ENCODE peak calls at places on chromosomes 11 and 22, in ten cellular contexts. M is OCI-LY7; W is neural progenitor cell; C is Panc1; U is fibroblast of lung; D is psoas muscle; H is CD8-positive, alpha-beta memory T cell; E is CD4-positive, alpha-beta memory T cell; K is H1; S is CD8-positive, alpha-beta T cell. G is an unnamed sample.

GRCh38 chr11:123166095-123166559 is 28.9 kb downstream of the CLMP start:
- DNase-seq in M (peak; percentile 4), W (peak; percentile 70), C (no peak), U (peak; percentile 93), D (no peak), H (no peak), E (no peak), K (peak; percentile 43), S (no peak), G (peak; percentile 57)

GRCh38 chr11:116062526-116063171 is 558.4 kb upstream of the CADM1 start:
- DNase-seq in M (peak; percentile 28), W (no peak), C (no peak), U (peak; percentile 14), D (no peak), H (no peak), E (no peak), K (no peak), S (no peak), G (no peak)

GRCh38 chr11:19953342-19953741 is 206.9 kb downstream of the DBX1 start:
- DNase-seq in M (no peak), W (peak; percentile 56), C (no peak), U (peak; percentile 77), D (no peak), H (no peak), E (no peak), K (peak; percentile 79), S (no peak), G (peak; percentile 43)

GRCh38 chr22:26756675-26757293 is 99.4 kb downstream of the MIAT start:
- DNase-seq in M (no peak), W (peak; percentile 84), C (no peak), U (peak; percentile 89), D (peak; percentile 66), H (peak; percentile 6), E (peak; percentile 37), K (no peak), S (no peak), G (no peak)

GRCh38 chr11:76789443-76789719 is 6.2 kb downstream of the TSKU start:
- DNase-seq in M (no peak), W (no peak), C (no peak), U (no peak), D (peak; percentile 24), H (no peak), E (no peak), K (no peak), S (no peak), G (no peak)

GRCh38 chr22:48307941-48308340 is 1519.7 kb downstream of the BRD1 start:
- DNase-seq in M (no peak), W (no peak), C (no peak), U (no peak), D (no peak), H (no peak), E (no peak), K (no peak), S (no peak), G (no peak)

GRCh38 chr11:19525714-19526113 is 186.9 kb upstream of the NAV2 start:
- DNase-seq in M (no peak), W (no peak), C (no peak), U (no peak), D (no peak), H (no peak), E (no peak), K (no peak), S (no peak), G (no peak)

GRCh38 chr11:61297341-61297740 is 2.2 kb upstream of the VWCE start:
- DNase-seq in M (no peak), W (no peak), C (no peak), U (peak; percentile 77), D (no peak), H (no peak), E (no peak), K (no peak), S (no peak), G (no peak)

GRCh38 chr11:1863352-1864215 is 10.7 kb downstream of the LSP1 start:
- DNase-seq in M (no peak), W (peak; percentile 84), C (no peak), U (peak; percentile 89), D (peak; percentile 93), H (no peak), E (no peak), K (no peak), S (no peak), G (no peak)

DNA sequence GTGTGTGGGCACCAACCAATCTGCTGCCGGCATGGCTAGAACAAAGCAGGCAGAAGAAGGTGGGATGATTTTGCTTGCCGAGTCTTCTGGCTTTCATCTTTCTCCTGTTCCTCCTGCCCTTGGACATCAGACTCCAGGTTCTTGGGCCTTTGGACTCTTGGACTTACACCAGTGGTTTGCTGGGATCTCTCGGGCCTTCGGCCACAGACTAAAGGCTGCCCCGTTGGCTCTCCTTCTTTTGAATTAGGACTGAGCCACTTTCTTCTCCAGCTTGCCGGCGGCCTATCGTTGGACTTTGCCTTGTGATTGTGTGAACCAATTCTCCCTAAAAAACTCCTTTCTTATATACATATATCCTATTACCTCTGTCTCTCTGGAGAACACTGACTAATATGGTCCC is 128.1 kb upstream of the TEAD1 start:
- DNase-seq in M (no peak), W (no peak), C (no peak), U (no peak), D (no peak), H (no peak), E (no peak), K (no peak), S (no peak), G (no peak)
- H3K27ac ChIP-seq in M (no peak overlapping the region), W (no peak overlapping the region), C (no peak overlapping the region), U (no peak overlapping the region), D (no peak overlapping the region), H (no peak overlapping the region), E (no peak overlapping the region), K (no peak overlapping the region), S (no peak overlapping the region), G (no peak overlapping the region)

GRCh38 chr11:62552465-62552782 is 5.8 kb upstream of the AHNAK start:
- DNase-seq in M (no peak), W (peak; percentile 53), C (no peak), U (no peak), D (peak; percentile 70), H (no peak), E (no peak), K (no peak), S (no peak), G (no peak)
- H3K4me1 ChIP-seq in M (peaks cover 32% of the 10 kb centered on the region), W (peaks cover 60% of the 10 kb centered on the region), C (peaks cover 83% of the 10 kb centered on the region), U (peaks cover 52% of the 10 kb centered on the region), D (peaks cover 75% of the 10 kb centered on the region), H (peaks cover 75% of the 10 kb centered on the region), E (peaks cover 91% of the 10 kb centered on the region), K (peaks cover 37% of the 10 kb centered on the region), S (peaks cover 74% of the 10 kb centered on the region), G (peaks cover 21% of the 10 kb centered on the region)

GRCh38 chr11:64267207-64267945 is 16.0 kb downstream of the PLCB3 start:
- DNase-seq in M (no peak), W (no peak), C (no peak), U (no peak), D (peak; percentile 60), H (no peak), E (no peak), K (no peak), S (no peak), G (no peak)

GRCh38 chr11:64266339-64266738 is 15.0 kb downstream of the PLCB3 start:
- DNase-seq in M (no peak), W (no peak), C (no peak), U (peak; percentile 23), D (peak; percentile 63), H (no peak), E (no peak), K (no peak), S (no peak), G (no peak)

GRCh38 chr11:64269380-64270234 is 14.9 kb downstream of the BAD start:
- DNase-seq in M (peak; percentile 100), W (peak; percentile 99), C (peak; percentile 98), U (peak; percentile 100), D (peak; percentile 99), H (peak; percentile 96), E (peak; percentile 98), K (peak; percentile 98), S (peak; percentile 96), G (peak; percentile 99)

GRCh38 chr11:64268687-64269379 is 15.6 kb downstream of the BAD start:
- DNase-seq in M (peak; percentile 70), W (peak; percentile 43), C (no peak), U (peak; percentile 68), D (peak; percentile 90), H (peak; percentile 23), E (peak; percentile 37), K (no peak), S (peak; percentile 32), G (no peak)

DNA sequence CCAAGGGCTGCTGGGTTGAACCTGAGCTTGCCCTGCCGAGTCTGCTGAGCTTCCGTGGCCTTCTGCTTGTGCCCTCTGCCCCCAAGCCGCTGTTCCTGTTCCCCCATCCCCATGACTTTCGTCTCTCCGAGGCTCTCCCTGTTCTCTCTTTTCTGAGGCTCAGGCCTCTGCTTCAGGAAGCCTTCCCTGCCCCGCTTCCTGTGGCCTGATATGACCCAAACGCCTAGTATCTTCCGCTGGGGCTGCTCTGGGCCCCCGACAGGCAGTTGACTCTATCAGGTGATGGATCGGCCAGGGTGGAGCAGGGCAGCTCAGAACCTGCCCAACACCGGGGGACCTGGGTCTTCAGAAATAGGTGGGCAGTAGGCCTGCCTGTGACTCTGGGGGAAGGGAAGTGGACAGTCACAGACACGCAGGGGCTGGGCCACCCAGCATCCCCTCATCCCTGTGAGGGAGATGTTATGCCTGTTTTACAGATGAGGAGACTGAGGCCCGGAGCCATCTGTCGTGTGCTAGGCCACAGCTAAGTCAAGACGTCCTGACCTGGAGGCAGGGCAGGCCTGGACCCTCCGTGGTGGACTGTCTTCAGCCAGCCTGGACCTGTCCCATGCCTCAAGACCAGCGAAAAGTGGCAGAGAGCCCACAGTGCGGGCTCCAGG is 16.3 kb downstream of the BAD start:
- DNase-seq in M (no peak), W (no peak), C (no peak), U (no peak), D (peak; percentile 77), H (no peak), E (no peak), K (no peak), S (no peak), G (no peak)
- H3K4me3 ChIP-seq in M (peak overlapping the region; percentile 86), W (peak overlapping the region; percentile 68), C (peak overlapping the region; percentile 67), U (no peak overlapping the region), D (peak overlapping the region; percentile 83), H (peak overlapping the region; percentile 96), E (peak overlapping the region; percentile 93), K (peak overlapping the region; percentile 82), S (peak overlapping the region; percentile 81), G (no peak overlapping the region)

GRCh38 chr22:38700789-38701628 is at the start of gene JOSD1:
- DNase-seq in M (peak; percentile 96), W (peak; percentile 97), C (no peak), U (peak; percentile 92), D (peak; percentile 97), H (peak; percentile 98), E (peak; percentile 98), K (peak; percentile 70), S (peak; percentile 98), G (peak; percentile 91)

GRCh38 chr22:38698407-38699094 is 2.2 kb downstream of the JOSD1 start:
- DNase-seq in M (no peak), W (no peak), C (no peak), U (no peak), D (no peak), H (no peak), E (no peak), K (no peak), S (no peak), G (no peak)

GRCh38 chr22:38699143-38699542 is 1.6 kb downstream of the JOSD1 start:
- DNase-seq in M (peak; percentile 15), W (no peak), C (no peak), U (no peak), D (no peak), H (no peak), E (no peak), K (no peak), S (no peak), G (no peak)

GRCh38 chr22:38700271-38700788 is 413 bp downstream of the JOSD1 start:
- DNase-seq in M (no peak), W (peak; percentile 89), C (no peak), U (no peak), D (peak; percentile 81), H (no peak), E (no peak), K (no peak), S (no peak), G (no peak)

GRCh38 chr22:38699784-38700183 is 959 bp downstream of the JOSD1 start:
- DNase-seq in M (no peak), W (no peak), C (no peak), U (peak; percentile 51), D (no peak), H (no peak), E (no peak), K (no peak), S (no peak), G (no peak)
- H3K27ac ChIP-seq in M (peak overlapping the region; percentile 75), W (no peak overlapping the region), C (peak overlapping the region; percentile 90), U (peak overlapping the region; percentile 89), D (peak overlapping the region; percentile 98), H (peak overlapping the region; percentile 98), E (peak overlapping the region; percentile 98), K (no peak overlapping the region), S (peak overlapping the region; percentile 96), G (no peak overlapping the region)

G was measured in iPS DF 6.9.